ENCODE peak calls at places on chromosome 1, in seven cellular contexts. One of them, this sample, is unnamed.

GRCh38 chr1:174967845-174968705 is 31.7 kb upstream of the CACYBP start:
- DNase-seq in stimulated activated CD4-positive, alpha-beta T cell treated with anti-CD3 and anti-CD28 coated beads, TNF-alpha, amount 100 ng/mL, for 1 hour: no peak
- DNase-seq in dorsolateral prefrontal cortex: no peak
- DNase-seq in NCI-H345: no peak
- DNase-seq in activated naive CD8-positive, alpha-beta T cell treated with anti-CD3 and anti-CD28 coated beads, Interleukin-2, amount 50 U/mL, for 24 hours: no peak
- DNase-seq in AG04450: no peak
- DNase-seq in tibial artery: no peak
- DNase-seq in this sample: no peak

GRCh38 chr1:33111965-33112364 is 31.0 kb downstream of the AZIN2 start:
- DNase-seq in AG04450: no peak
- DNase-seq in activated naive CD8-positive, alpha-beta T cell treated with anti-CD3 and anti-CD28 coated beads, Interleukin-2, amount 50 U/mL, for 24 hours: no peak
- DNase-seq in NCI-H345: no peak
- DNase-seq in dorsolateral prefrontal cortex: no peak
- DNase-seq in stimulated activated CD4-positive, alpha-beta T cell treated with anti-CD3 and anti-CD28 coated beads, TNF-alpha, amount 100 ng/mL, for 1 hour: no peak
- DNase-seq in tibial artery: no peak
- DNase-seq in this sample: no peak

GRCh38 chr1:85911742-85912141 is 203.5 kb upstream of the ZNHIT6 start:
- DNase-seq in AG04450: no peak
- DNase-seq in tibial artery: no peak
- DNase-seq in dorsolateral prefrontal cortex: no peak
- DNase-seq in NCI-H345: no peak
- DNase-seq in stimulated activated CD4-positive, alpha-beta T cell treated with anti-CD3 and anti-CD28 coated beads, TNF-alpha, amount 100 ng/mL, for 1 hour: no peak
- DNase-seq in activated naive CD8-positive, alpha-beta T cell treated with anti-CD3 and anti-CD28 coated beads, Interleukin-2, amount 50 U/mL, for 24 hours: no peak
- DNase-seq in this sample: no peak

GRCh38 chr1:61612600-61612999 is 112.3 kb downstream of the TM2D1 start:
- DNase-seq in activated naive CD8-positive, alpha-beta T cell treated with anti-CD3 and anti-CD28 coated beads, Interleukin-2, amount 50 U/mL, for 24 hours: no peak
- DNase-seq in NCI-H345: no peak
- DNase-seq in dorsolateral prefrontal cortex: no peak
- DNase-seq in stimulated activated CD4-positive, alpha-beta T cell treated with anti-CD3 and anti-CD28 coated beads, TNF-alpha, amount 100 ng/mL, for 1 hour: no peak
- DNase-seq in AG04450: no peak
- DNase-seq in tibial artery: no peak
- DNase-seq in this sample: no peak

GRCh38 chr1:6151291-6151822 is 28.8 kb downstream of the CHD5 start:
- DNase-seq in tibial artery: no peak
- DNase-seq in dorsolateral prefrontal cortex: no peak
- DNase-seq in stimulated activated CD4-positive, alpha-beta T cell treated with anti-CD3 and anti-CD28 coated beads, TNF-alpha, amount 100 ng/mL, for 1 hour: no peak
- DNase-seq in AG04450: no peak
- DNase-seq in NCI-H345: no peak
- DNase-seq in activated naive CD8-positive, alpha-beta T cell treated with anti-CD3 and anti-CD28 coated beads, Interleukin-2, amount 50 U/mL, for 24 hours: no peak
- DNase-seq in this sample: no peak

GRCh38 chr1:209790286-209791193 is 6.2 kb upstream of the C1orf74 start:
- DNase-seq in tibial artery: no peak
- DNase-seq in NCI-H345: no peak
- DNase-seq in activated naive CD8-positive, alpha-beta T cell treated with anti-CD3 and anti-CD28 coated beads, Interleukin-2, amount 50 U/mL, for 24 hours: no peak
- DNase-seq in stimulated activated CD4-positive, alpha-beta T cell treated with anti-CD3 and anti-CD28 coated beads, TNF-alpha, amount 100 ng/mL, for 1 hour: no peak
- DNase-seq in dorsolateral prefrontal cortex: no peak
- DNase-seq in AG04450: no peak
- DNase-seq in this sample: no peak

GRCh38 chr1:231353086-231353485 is 15.0 kb downstream of the SPRTN start:
- DNase-seq in AG04450: no peak
- DNase-seq in stimulated activated CD4-positive, alpha-beta T cell treated with anti-CD3 and anti-CD28 coated beads, TNF-alpha, amount 100 ng/mL, for 1 hour: no peak
- DNase-seq in activated naive CD8-positive, alpha-beta T cell treated with anti-CD3 and anti-CD28 coated beads, Interleukin-2, amount 50 U/mL, for 24 hours: no peak
- DNase-seq in dorsolateral prefrontal cortex: no peak
- DNase-seq in tibial artery: no peak
- DNase-seq in NCI-H345: no peak
- DNase-seq in this sample: no peak

GRCh38 chr1:226029093-226029496 is 30.0 kb upstream of the SDE2 start:
- DNase-seq in dorsolateral prefrontal cortex: no peak
- DNase-seq in tibial artery: peak; percentile 34
- DNase-seq in stimulated activated CD4-positive, alpha-beta T cell treated with anti-CD3 and anti-CD28 coated beads, TNF-alpha, amount 100 ng/mL, for 1 hour: no peak
- DNase-seq in AG04450: no peak
- DNase-seq in NCI-H345: no peak
- DNase-seq in activated naive CD8-positive, alpha-beta T cell treated with anti-CD3 and anti-CD28 coated beads, Interleukin-2, amount 50 U/mL, for 24 hours: peak; percentile 19
- DNase-seq in this sample: no peak

GRCh38 chr1:116288201-116288598 is 84.8 kb upstream of the ATP1A1 start:
- DNase-seq in activated naive CD8-positive, alpha-beta T cell treated with anti-CD3 and anti-CD28 coated beads, Interleukin-2, amount 50 U/mL, for 24 hours: no peak
- DNase-seq in tibial artery: no peak
- DNase-seq in AG04450: no peak
- DNase-seq in NCI-H345: no peak
- DNase-seq in stimulated activated CD4-positive, alpha-beta T cell treated with anti-CD3 and anti-CD28 coated beads, TNF-alpha, amount 100 ng/mL, for 1 hour: no peak
- DNase-seq in dorsolateral prefrontal cortex: no peak
- DNase-seq in this sample: no peak

GRCh38 chr1:1208713-1209433 is 2.5 kb upstream of the TNFRSF18 start:
- DNase-seq in stimulated activated CD4-positive, alpha-beta T cell treated with anti-CD3 and anti-CD28 coated beads, TNF-alpha, amount 100 ng/mL, for 1 hour: no peak
- DNase-seq in AG04450: no peak
- DNase-seq in activated naive CD8-positive, alpha-beta T cell treated with anti-CD3 and anti-CD28 coated beads, Interleukin-2, amount 50 U/mL, for 24 hours: peak; percentile 59
- DNase-seq in NCI-H345: no peak
- DNase-seq in dorsolateral prefrontal cortex: no peak
- DNase-seq in tibial artery: no peak
- DNase-seq in this sample: no peak

GRCh38 chr1:88061106-88061829 is 622.8 kb upstream of the PKN2 start:
- DNase-seq in stimulated activated CD4-positive, alpha-beta T cell treated with anti-CD3 and anti-CD28 coated beads, TNF-alpha, amount 100 ng/mL, for 1 hour: no peak
- DNase-seq in tibial artery: peak; percentile 64
- DNase-seq in dorsolateral prefrontal cortex: no peak
- DNase-seq in activated naive CD8-positive, alpha-beta T cell treated with anti-CD3 and anti-CD28 coated beads, Interleukin-2, amount 50 U/mL, for 24 hours: no peak
- DNase-seq in AG04450: peak; percentile 20
- DNase-seq in NCI-H345: peak; percentile 8
- DNase-seq in this sample: no peak

GRCh38 chr1:245031041-245031440 is 123.7 kb upstream of the KIF26B start:
- DNase-seq in activated naive CD8-positive, alpha-beta T cell treated with anti-CD3 and anti-CD28 coated beads, Interleukin-2, amount 50 U/mL, for 24 hours: no peak
- DNase-seq in tibial artery: no peak
- DNase-seq in AG04450: no peak
- DNase-seq in stimulated activated CD4-positive, alpha-beta T cell treated with anti-CD3 and anti-CD28 coated beads, TNF-alpha, amount 100 ng/mL, for 1 hour: no peak
- DNase-seq in NCI-H345: no peak
- DNase-seq in dorsolateral prefrontal cortex: no peak
- DNase-seq in this sample: no peak

GRCh38 chr1:19505694-19506457 is 20.5 kb upstream of the CAPZB start:
- DNase-seq in activated naive CD8-positive, alpha-beta T cell treated with anti-CD3 and anti-CD28 coated beads, Interleukin-2, amount 50 U/mL, for 24 hours: no peak
- DNase-seq in AG04450: no peak
- DNase-seq in tibial artery: peak; percentile 44
- DNase-seq in NCI-H345: no peak
- DNase-seq in stimulated activated CD4-positive, alpha-beta T cell treated with anti-CD3 and anti-CD28 coated beads, TNF-alpha, amount 100 ng/mL, for 1 hour: no peak
- DNase-seq in dorsolateral prefrontal cortex: no peak
- DNase-seq in this sample: no peak

GRCh38 chr1:236754525-236755210 is 40.4 kb upstream of the MTR start:
- DNase-seq in dorsolateral prefrontal cortex: no peak
- DNase-seq in stimulated activated CD4-positive, alpha-beta T cell treated with anti-CD3 and anti-CD28 coated beads, TNF-alpha, amount 100 ng/mL, for 1 hour: no peak
- DNase-seq in activated naive CD8-positive, alpha-beta T cell treated with anti-CD3 and anti-CD28 coated beads, Interleukin-2, amount 50 U/mL, for 24 hours: no peak
- DNase-seq in AG04450: no peak
- DNase-seq in tibial artery: no peak
- DNase-seq in NCI-H345: no peak
- DNase-seq in this sample: no peak

GRCh38 chr1:13543451-13543911 is 29.7 kb upstream of the LRRC38 start:
- DNase-seq in tibial artery: no peak
- DNase-seq in NCI-H345: no peak
- DNase-seq in activated naive CD8-positive, alpha-beta T cell treated with anti-CD3 and anti-CD28 coated beads, Interleukin-2, amount 50 U/mL, for 24 hours: no peak
- DNase-seq in AG04450: no peak
- DNase-seq in dorsolateral prefrontal cortex: no peak
- DNase-seq in stimulated activated CD4-positive, alpha-beta T cell treated with anti-CD3 and anti-CD28 coated beads, TNF-alpha, amount 100 ng/mL, for 1 hour: no peak
- DNase-seq in this sample: no peak

GRCh38 chr1:64514197-64514765 is 44.4 kb downstream of the CACHD1 start:
- DNase-seq in stimulated activated CD4-positive, alpha-beta T cell treated with anti-CD3 and anti-CD28 coated beads, TNF-alpha, amount 100 ng/mL, for 1 hour: no peak
- DNase-seq in AG04450: peak; percentile 74
- DNase-seq in dorsolateral prefrontal cortex: no peak
- DNase-seq in tibial artery: no peak
- DNase-seq in NCI-H345: no peak
- DNase-seq in activated naive CD8-positive, alpha-beta T cell treated with anti-CD3 and anti-CD28 coated beads, Interleukin-2, amount 50 U/mL, for 24 hours: no peak
- DNase-seq in this sample: no peak

GRCh38 chr1:112614460-112615065 is 4.4 kb downstream of the ST7L start:
- DNase-seq in NCI-H345: peak; percentile 3
- DNase-seq in tibial artery: no peak
- DNase-seq in stimulated activated CD4-positive, alpha-beta T cell treated with anti-CD3 and anti-CD28 coated beads, TNF-alpha, amount 100 ng/mL, for 1 hour: no peak
- DNase-seq in activated naive CD8-positive, alpha-beta T cell treated with anti-CD3 and anti-CD28 coated beads, Interleukin-2, amount 50 U/mL, for 24 hours: no peak
- DNase-seq in AG04450: peak; percentile 11
- DNase-seq in dorsolateral prefrontal cortex: no peak
- DNase-seq in this sample: no peak

GRCh38 chr1:152313319-152313801 is 11.7 kb downstream of the FLG start:
- DNase-seq in dorsolateral prefrontal cortex: no peak
- DNase-seq in stimulated activated CD4-positive, alpha-beta T cell treated with anti-CD3 and anti-CD28 coated beads, TNF-alpha, amount 100 ng/mL, for 1 hour: no peak
- DNase-seq in AG04450: no peak
- DNase-seq in tibial artery: no peak
- DNase-seq in activated naive CD8-positive, alpha-beta T cell treated with anti-CD3 and anti-CD28 coated beads, Interleukin-2, amount 50 U/mL, for 24 hours: no peak
- DNase-seq in NCI-H345: no peak
- DNase-seq in this sample: no peak

GRCh38 chr1:230119340-230119739 is 52.3 kb downstream of the GALNT2 start:
- DNase-seq in NCI-H345: no peak
- DNase-seq in stimulated activated CD4-positive, alpha-beta T cell treated with anti-CD3 and anti-CD28 coated beads, TNF-alpha, amount 100 ng/mL, for 1 hour: no peak
- DNase-seq in activated naive CD8-positive, alpha-beta T cell treated with anti-CD3 and anti-CD28 coated beads, Interleukin-2, amount 50 U/mL, for 24 hours: no peak
- DNase-seq in dorsolateral prefrontal cortex: no peak
- DNase-seq in AG04450: no peak
- DNase-seq in tibial artery: no peak
- DNase-seq in this sample: no peak

GRCh38 chr1:230992100-230992774 is 13.3 kb downstream of the ARV1 start:
- DNase-seq in activated naive CD8-positive, alpha-beta T cell treated with anti-CD3 and anti-CD28 coated beads, Interleukin-2, amount 50 U/mL, for 24 hours: no peak
- DNase-seq in NCI-H345: peak; percentile 67
- DNase-seq in dorsolateral prefrontal cortex: no peak
- DNase-seq in tibial artery: no peak
- DNase-seq in stimulated activated CD4-positive, alpha-beta T cell treated with anti-CD3 and anti-CD28 coated beads, TNF-alpha, amount 100 ng/mL, for 1 hour: no peak
- DNase-seq in AG04450: no peak
- DNase-seq in this sample: no peak

GRCh38 chr1:228265167-228265566 is 57.3 kb downstream of the OBSCN start:
- DNase-seq in dorsolateral prefrontal cortex: no peak
- DNase-seq in NCI-H345: no peak
- DNase-seq in stimulated activated CD4-positive, alpha-beta T cell treated with anti-CD3 and anti-CD28 coated beads, TNF-alpha, amount 100 ng/mL, for 1 hour: no peak
- DNase-seq in tibial artery: no peak
- DNase-seq in AG04450: no peak
- DNase-seq in activated naive CD8-positive, alpha-beta T cell treated with anti-CD3 and anti-CD28 coated beads, Interleukin-2, amount 50 U/mL, for 24 hours: no peak
- DNase-seq in this sample: no peak

GRCh38 chr1:4631321-4631720 is 23.1 kb upstream of the AJAP1 start:
- DNase-seq in AG04450: no peak
- DNase-seq in dorsolateral prefrontal cortex: no peak
- DNase-seq in activated naive CD8-positive, alpha-beta T cell treated with anti-CD3 and anti-CD28 coated beads, Interleukin-2, amount 50 U/mL, for 24 hours: no peak
- DNase-seq in tibial artery: no peak
- DNase-seq in stimulated activated CD4-positive, alpha-beta T cell treated with anti-CD3 and anti-CD28 coated beads, TNF-alpha, amount 100 ng/mL, for 1 hour: no peak
- DNase-seq in NCI-H345: no peak
- DNase-seq in this sample: no peak

GRCh38 chr1:185850366-185850765 is 116.2 kb downstream of the HMCN1 start:
- DNase-seq in activated naive CD8-positive, alpha-beta T cell treated with anti-CD3 and anti-CD28 coated beads, Interleukin-2, amount 50 U/mL, for 24 hours: no peak
- DNase-seq in AG04450: no peak
- DNase-seq in stimulated activated CD4-positive, alpha-beta T cell treated with anti-CD3 and anti-CD28 coated beads, TNF-alpha, amount 100 ng/mL, for 1 hour: no peak
- DNase-seq in dorsolateral prefrontal cortex: no peak
- DNase-seq in tibial artery: no peak
- DNase-seq in NCI-H345: no peak
- DNase-seq in this sample: no peak

GRCh38 chr1:3246251-3246650 is 177.2 kb downstream of the PRDM16 start:
- DNase-seq in stimulated activated CD4-positive, alpha-beta T cell treated with anti-CD3 and anti-CD28 coated beads, TNF-alpha, amount 100 ng/mL, for 1 hour: no peak
- DNase-seq in tibial artery: no peak
- DNase-seq in dorsolateral prefrontal cortex: no peak
- DNase-seq in activated naive CD8-positive, alpha-beta T cell treated with anti-CD3 and anti-CD28 coated beads, Interleukin-2, amount 50 U/mL, for 24 hours: no peak
- DNase-seq in NCI-H345: no peak
- DNase-seq in AG04450: no peak
- DNase-seq in this sample: no peak

GRCh38 chr1:198102454-198102791 is 54.4 kb upstream of the NEK7 start:
- DNase-seq in NCI-H345: no peak
- DNase-seq in tibial artery: no peak
- DNase-seq in dorsolateral prefrontal cortex: no peak
- DNase-seq in activated naive CD8-positive, alpha-beta T cell treated with anti-CD3 and anti-CD28 coated beads, Interleukin-2, amount 50 U/mL, for 24 hours: no peak
- DNase-seq in stimulated activated CD4-positive, alpha-beta T cell treated with anti-CD3 and anti-CD28 coated beads, TNF-alpha, amount 100 ng/mL, for 1 hour: no peak
- DNase-seq in AG04450: no peak
- DNase-seq in this sample: no peak

GRCh38 chr1:172638885-172639831 is 19.7 kb upstream of the FASLG start:
- DNase-seq in tibial artery: no peak
- DNase-seq in stimulated activated CD4-positive, alpha-beta T cell treated with anti-CD3 and anti-CD28 coated beads, TNF-alpha, amount 100 ng/mL, for 1 hour: peak; percentile 58
- DNase-seq in activated naive CD8-positive, alpha-beta T cell treated with anti-CD3 and anti-CD28 coated beads, Interleukin-2, amount 50 U/mL, for 24 hours: peak; percentile 75
- DNase-seq in dorsolateral prefrontal cortex: no peak
- DNase-seq in NCI-H345: no peak
- DNase-seq in AG04450: peak; percentile 80
- DNase-seq in this sample: no peak

GRCh38 chr1:90616395-90616794 is 100.7 kb downstream of the BARHL2 start:
- DNase-seq in tibial artery: no peak
- DNase-seq in dorsolateral prefrontal cortex: no peak
- DNase-seq in AG04450: no peak
- DNase-seq in NCI-H345: peak; percentile 7
- DNase-seq in activated naive CD8-positive, alpha-beta T cell treated with anti-CD3 and anti-CD28 coated beads, Interleukin-2, amount 50 U/mL, for 24 hours: no peak
- DNase-seq in stimulated activated CD4-positive, alpha-beta T cell treated with anti-CD3 and anti-CD28 coated beads, TNF-alpha, amount 100 ng/mL, for 1 hour: no peak
- DNase-seq in this sample: no peak

GRCh38 chr1:52348704-52349301 is 17.2 kb downstream of the CC2D1B start:
- DNase-seq in dorsolateral prefrontal cortex: peak; percentile 53
- DNase-seq in activated naive CD8-positive, alpha-beta T cell treated with anti-CD3 and anti-CD28 coated beads, Interleukin-2, amount 50 U/mL, for 24 hours: no peak
- DNase-seq in NCI-H345: peak; percentile 10
- DNase-seq in AG04450: no peak
- DNase-seq in stimulated activated CD4-positive, alpha-beta T cell treated with anti-CD3 and anti-CD28 coated beads, TNF-alpha, amount 100 ng/mL, for 1 hour: no peak
- DNase-seq in tibial artery: no peak
- DNase-seq in this sample: no peak